ENCODE peak calls at places on chromosomes 16 and 17, in five cellular contexts. Y is endothelial cell of umbilical vein, W is A549, H is K562, Q is HepG2. X is an unnamed sample.

GRCh38 chr17:10730956-10731879 is 1.4 kb upstream of the TMEM220 start:
- DNase-seq in Y (no peak), W (no peak), H (no peak), Q (no peak), X (no peak)

GRCh38 chr17:6108987-6109386 is 38.8 kb downstream of the WSCD1 start:
- DNase-seq in Y (no peak), W (no peak), H (no peak), Q (no peak), X (no peak)

GRCh38 chr17:80544655-80545498 is at the start of gene RPTOR:
- DNase-seq in Y (peak), W (peak), H (peak), Q (peak), X (peak)

GRCh38 chr17:14746784-14747575 is 446.1 kb downstream of the HS3ST3B1 start:
- DNase-seq in Y (no peak), W (no peak), H (no peak), Q (no peak), X (peak)

GRCh38 chr17:71168083-71168741 is 952.6 kb upstream of the SOX9 start:
- DNase-seq in Y (no peak), W (no peak), H (no peak), Q (no peak), X (no peak)

GRCh38 chr16:70250748-70251650 is 741 bp downstream of the EXOSC6 start:
- DNase-seq in Y (peak), W (peak), H (peak), Q (peak), X (peak)

GRCh38 chr16:53449816-53450517 is 15.7 kb downstream of the RBL2 start:
- DNase-seq in Y (no peak), W (no peak), H (no peak), Q (no peak), X (no peak)

GRCh38 chr17:37844158-37844976 is 79.8 kb upstream of the TBC1D3K start:
- DNase-seq in Y (peak), W (peak), H (peak), Q (peak), X (peak)

GRCh38 chr16:66940236-66940635 is 4.9 kb downstream of the CES2 start:
- DNase-seq in Y (no peak), W (no peak), H (no peak), Q (no peak), X (no peak)

GRCh38 chr17:28276011-28276410 is 43.0 kb upstream of the TMEM97 start:
- DNase-seq in Y (no peak), W (no peak), H (no peak), Q (no peak), X (no peak)

GRCh38 chr16:50068550-50068949 is 2.8 kb downstream of the HEATR3 start:
- DNase-seq in Y (peak), W (no peak), H (no peak), Q (no peak), X (no peak)

GRCh38 chr17:3667366-3668278 is 756 bp downstream of the TAX1BP3 start:
- DNase-seq in Y (peak), W (peak), H (peak), Q (peak), X (peak)

GRCh38 chr17:57211010-57211411 is 45.3 kb upstream of the MSI2 start:
- DNase-seq in Y (no peak), W (peak), H (no peak), Q (no peak), X (no peak)

GRCh38 chr16:1150511-1150982 is 2.4 kb upstream of the CACNA1H start:
- DNase-seq in Y (no peak), W (peak), H (peak), Q (peak), X (peak)

GRCh38 chr17:45031231-45032149 is 19.9 kb downstream of the DCAKD start:
- DNase-seq in Y (no peak), W (no peak), H (peak), Q (no peak), X (peak)

GRCh38 chr16:2687531-2688308 is 5.4 kb downstream of the KCTD5 start:
- DNase-seq in Y (no peak), W (no peak), H (no peak), Q (no peak), X (no peak)

GRCh38 chr16:54061454-54061853 is 225.1 kb downstream of the IRX3 start:
- DNase-seq in Y (no peak), W (no peak), H (no peak), Q (no peak), X (no peak)

GRCh38 chr17:77282524-77283515 is 142.1 kb downstream of the SEC14L1 start:
- DNase-seq in Y (no peak), W (no peak), H (no peak), Q (peak), X (no peak)

GRCh38 chr17:77280304-77280910 is 139.6 kb downstream of the SEC14L1 start:
- DNase-seq in Y (peak), W (no peak), H (no peak), Q (no peak), X (no peak)

GRCh38 chr17:77279448-77280303 is 138.9 kb downstream of the SEC14L1 start:
- DNase-seq in Y (no peak), W (no peak), H (peak), Q (peak), X (peak)

GRCh38 chr17:77281904-77282367 is 141.2 kb downstream of the SEC14L1 start:
- DNase-seq in Y (no peak), W (peak), H (no peak), Q (no peak), X (no peak)

GRCh38 chr17:77281024-77281903 is 140.5 kb downstream of the SEC14L1 start:
- DNase-seq in Y (no peak), W (peak), H (peak), Q (peak), X (no peak)
- TF ChIP-seq MAX in Y (no peak), W (peak), H (peak), Q (no peak), X (no peak)

GRCh38 chr17:42311240-42312034 is 23.1 kb downstream of the STAT5A start:
- DNase-seq in Y (no peak), W (no peak), H (peak), Q (peak), X (peak)
- TF ChIP-seq MYC in Y (no peak), W (no peak), H (peak), Q (peak), X (peak)

GRCh38 chr16:74099530-74099929 is 197.1 kb upstream of the PSMD7 start:
- DNase-seq in Y (no peak), W (no peak), H (no peak), Q (no peak), X (no peak)
- TF ChIP-seq MAX in Y (no peak), W (no peak), H (no peak), Q (no peak), X (no peak)

GRCh38 chr16:27486760-27487159 is 63.0 kb downstream of the GTF3C1 start:
- DNase-seq in Y (no peak), W (no peak), H (no peak), Q (no peak), X (no peak)
- TF ChIP-seq MYC in Y (no peak), W (no peak), H (no peak), Q (no peak), X (no peak)

GRCh38 chr17:30905742-30906100 is 317 bp downstream of the TEFM start:
- DNase-seq in Y (peak), W (peak), H (peak), Q (no peak), X (peak)
- TF ChIP-seq MAX in Y (no peak), W (no peak), H (no peak), Q (no peak), X (no peak)

X was measured in NB4.